ENCODE peak calls at places on chromosomes 13 and 19, in four cellular contexts. E is RCC 7860, T is neural crest cell, O is anterior cingulate cortex. F is an unnamed sample.

GRCh38 chr13:87168390-87168789 is 502.8 kb upstream of the SLITRK5 start:
- DNase-seq in E (no peak), O (no peak), T (no peak), F (no peak)

GRCh38 chr13:99326012-99326411 is 18.8 kb upstream of the GPR183 start:
- DNase-seq in O (no peak), E (no peak), T (no peak), F (no peak)

GRCh38 chr19:42275103-42275502 is 6.1 kb downstream of the CIC start:
- DNase-seq in E (no peak), T (no peak), O (no peak), F (no peak)

GRCh38 chr19:6489278-6490061 is 7.9 kb upstream of the DENND1C start:
- DNase-seq in T (no peak), E (no peak), O (no peak), F (no peak)

GRCh38 chr13:39451301-39451700 is 151.7 kb downstream of the LHFPL6 start:
- DNase-seq in O (no peak), E (no peak), T (no peak), F (no peak)

GRCh38 chr13:38979891-38980627 is 10.6 kb downstream of the STOML3 start:
- DNase-seq in O (peak), E (no peak), T (peak), F (no peak)

GRCh38 chr13:40452741-40453665 is 213.4 kb downstream of the FOXO1 start:
- DNase-seq in E (no peak), T (no peak), O (no peak), F (no peak)

GRCh38 chr19:38317104-38317612 is 1.4 kb upstream of the YIF1B start:
- DNase-seq in E (no peak), T (no peak), O (no peak), F (peak)

GRCh38 chr19:32751066-32751465 is 31.5 kb downstream of the TDRD12 start:
- DNase-seq in O (no peak), T (no peak), E (no peak), F (no peak)

F was measured in activated T-helper 2 cell treated with anti-CD3 and anti-CD28 coated beads, Interferon-gamma antibody, Interleukin-2, Interleukin-4, amounts not matched to agents 10 μg/mL and 5 μg/mL and 100 μg/mL, durations not matched to agents 14 hours and 24 hours and 36 hours.